ENCODE peak calls at places on chromosomes 6 and 20, in four cellular contexts. One of them, this sample, is unnamed.

GRCh38 chr6:158047120-158047518 is 65.5 kb downstream of the SYNJ2 start:
- DNase-seq in stomach: no peak
- DNase-seq in endodermal cell: no peak
- DNase-seq in lower lobe of right lung: peak; percentile 20
- DNase-seq in this sample: peak; percentile 70

GRCh38 chr20:55139173-55139765 is 663.9 kb downstream of the DOK5 start:
- DNase-seq in stomach: no peak
- DNase-seq in endodermal cell: no peak
- DNase-seq in lower lobe of right lung: no peak
- DNase-seq in this sample: no peak

GRCh38 chr6:36292170-36292569 is 22.3 kb downstream of the PNPLA1 start:
- DNase-seq in stomach: no peak
- DNase-seq in endodermal cell: peak; percentile 38
- DNase-seq in lower lobe of right lung: no peak
- DNase-seq in this sample: no peak

GRCh38 chr20:44717986-44718385 is 2.8 kb downstream of the CCN5 start:
- DNase-seq in stomach: no peak
- DNase-seq in endodermal cell: peak; percentile 81
- DNase-seq in lower lobe of right lung: peak; percentile 41
- DNase-seq in this sample: no peak

GRCh38 chr20:38132156-38132909 is 32.7 kb downstream of the TGM2 start:
- DNase-seq in stomach: no peak
- DNase-seq in endodermal cell: no peak
- DNase-seq in lower lobe of right lung: peak; percentile 37
- DNase-seq in this sample: no peak

GRCh38 chr20:62918830-62919229 is 7.5 kb downstream of the DIDO1 start:
- DNase-seq in stomach: no peak
- DNase-seq in endodermal cell: no peak
- DNase-seq in lower lobe of right lung: peak; percentile 29
- DNase-seq in this sample: peak; percentile 57

GRCh38 chr20:52619101-52619500 is 353.1 kb upstream of the TSHZ2 start:
- DNase-seq in stomach: no peak
- DNase-seq in endodermal cell: no peak
- DNase-seq in lower lobe of right lung: no peak
- DNase-seq in this sample: no peak

GRCh38 chr6:89122625-89123024 is 4.8 kb upstream of the SRSF12 start:
- DNase-seq in stomach: no peak
- DNase-seq in endodermal cell: no peak
- DNase-seq in lower lobe of right lung: no peak
- DNase-seq in this sample: no peak

GRCh38 chr6:68777956-68778355 is 142.9 kb downstream of the ADGRB3 start:
- DNase-seq in stomach: no peak
- DNase-seq in endodermal cell: no peak
- DNase-seq in lower lobe of right lung: no peak
- DNase-seq in this sample: no peak

GRCh38 chr6:138455746-138456392 is 43.4 kb downstream of the NHSL1 start:
- DNase-seq in stomach: no peak
- DNase-seq in endodermal cell: no peak
- DNase-seq in lower lobe of right lung: no peak
- DNase-seq in this sample: peak; percentile 54

GRCh38 chr6:13371421-13372072 is 43.2 kb upstream of the TBC1D7 start:
- DNase-seq in stomach: no peak
- DNase-seq in endodermal cell: no peak
- DNase-seq in lower lobe of right lung: no peak
- DNase-seq in this sample: no peak

GRCh38 chr20:22700387-22700786 is 116.0 kb upstream of the FOXA2 start:
- DNase-seq in stomach: no peak
- DNase-seq in endodermal cell: no peak
- DNase-seq in lower lobe of right lung: no peak
- DNase-seq in this sample: no peak

GRCh38 chr20:1171461-1172093 is 13.2 kb downstream of the TMEM74B start:
- DNase-seq in stomach: no peak
- DNase-seq in endodermal cell: peak; percentile 94
- DNase-seq in lower lobe of right lung: no peak
- DNase-seq in this sample: no peak

GRCh38 chr6:129209355-129209754 is 326.4 kb downstream of the LAMA2 start:
- DNase-seq in stomach: no peak
- DNase-seq in endodermal cell: no peak
- DNase-seq in lower lobe of right lung: no peak
- DNase-seq in this sample: no peak

GRCh38 chr20:53597521-53598120 is 4.0 kb upstream of the ZNF217 start:
- DNase-seq in stomach: no peak
- DNase-seq in endodermal cell: peak; percentile 46
- DNase-seq in lower lobe of right lung: no peak
- DNase-seq in this sample: no peak

GRCh38 chr6:15063253-15063853 is 182.5 kb upstream of the JARID2 start:
- DNase-seq in stomach: no peak
- DNase-seq in endodermal cell: no peak
- DNase-seq in lower lobe of right lung: peak; percentile 80
- DNase-seq in this sample: no peak

GRCh38 chr6:154197176-154197850 is 158.3 kb downstream of the OPRM1 start:
- DNase-seq in stomach: no peak
- DNase-seq in endodermal cell: no peak
- DNase-seq in lower lobe of right lung: no peak
- DNase-seq in this sample: no peak

GRCh38 chr6:563863-564262 is 93.0 kb downstream of the HUS1B start:
- DNase-seq in stomach: no peak
- DNase-seq in endodermal cell: no peak
- DNase-seq in lower lobe of right lung: no peak
- DNase-seq in this sample: no peak

GRCh38 chr6:26332408-26332807 is 32.6 kb upstream of the BTN3A2 start:
- DNase-seq in stomach: no peak
- DNase-seq in endodermal cell: no peak
- DNase-seq in lower lobe of right lung: no peak
- DNase-seq in this sample: no peak

GRCh38 chr6:35925961-35926360 is 5.1 kb upstream of the SRPK1 start:
- DNase-seq in stomach: no peak
- DNase-seq in endodermal cell: no peak
- DNase-seq in lower lobe of right lung: no peak
- DNase-seq in this sample: no peak

GRCh38 chr20:18718129-18718528 is 95.5 kb upstream of the SCP2D1 start:
- DNase-seq in stomach: no peak
- DNase-seq in endodermal cell: no peak
- DNase-seq in lower lobe of right lung: no peak
- DNase-seq in this sample: no peak

GRCh38 chr6:44464527-44465310 is 77.2 kb downstream of the CDC5L start:
- DNase-seq in stomach: no peak
- DNase-seq in endodermal cell: no peak
- DNase-seq in lower lobe of right lung: no peak
- DNase-seq in this sample: no peak

GRCh38 chr6:5457036-5457435 is 195.7 kb downstream of the FARS2 start:
- DNase-seq in stomach: no peak
- DNase-seq in endodermal cell: peak; percentile 72
- DNase-seq in lower lobe of right lung: no peak
- DNase-seq in this sample: no peak

GRCh38 chr6:36368921-36369880 is 18.3 kb downstream of the ETV7 start:
- DNase-seq in stomach: no peak
- DNase-seq in endodermal cell: peak; percentile 42
- DNase-seq in lower lobe of right lung: peak; percentile 65
- DNase-seq in this sample: no peak

GRCh38 chr6:119137194-119138072 is 59.0 kb upstream of the FAM184A start:
- DNase-seq in stomach: no peak
- DNase-seq in endodermal cell: no peak
- DNase-seq in lower lobe of right lung: no peak
- DNase-seq in this sample: no peak

GRCh38 chr6:16482702-16483314 is 244.4 kb downstream of the GMPR start:
- DNase-seq in stomach: no peak
- DNase-seq in endodermal cell: no peak
- DNase-seq in lower lobe of right lung: no peak
- DNase-seq in this sample: no peak

GRCh38 chr20:44695295-44696230 is 19.6 kb upstream of the CCN5 start:
- DNase-seq in stomach: no peak
- DNase-seq in endodermal cell: peak; percentile 38
- DNase-seq in lower lobe of right lung: no peak
- DNase-seq in this sample: no peak

GRCh38 chr6:166173292-166173951 is 5.8 kb upstream of the TBXT start:
- DNase-seq in stomach: peak; percentile 40
- DNase-seq in endodermal cell: peak; percentile 91
- DNase-seq in lower lobe of right lung: no peak
- DNase-seq in this sample: no peak

GRCh38 chr6:159036673-159037072 is 8.1 kb downstream of the TAGAP start:
- DNase-seq in stomach: no peak
- DNase-seq in endodermal cell: no peak
- DNase-seq in lower lobe of right lung: no peak
- DNase-seq in this sample: no peak

GRCh38 chr6:3331498-3331897 is 72.8 kb downstream of the PSMG4 start:
- DNase-seq in stomach: no peak
- DNase-seq in endodermal cell: no peak
- DNase-seq in lower lobe of right lung: no peak
- DNase-seq in this sample: no peak

DNA sequence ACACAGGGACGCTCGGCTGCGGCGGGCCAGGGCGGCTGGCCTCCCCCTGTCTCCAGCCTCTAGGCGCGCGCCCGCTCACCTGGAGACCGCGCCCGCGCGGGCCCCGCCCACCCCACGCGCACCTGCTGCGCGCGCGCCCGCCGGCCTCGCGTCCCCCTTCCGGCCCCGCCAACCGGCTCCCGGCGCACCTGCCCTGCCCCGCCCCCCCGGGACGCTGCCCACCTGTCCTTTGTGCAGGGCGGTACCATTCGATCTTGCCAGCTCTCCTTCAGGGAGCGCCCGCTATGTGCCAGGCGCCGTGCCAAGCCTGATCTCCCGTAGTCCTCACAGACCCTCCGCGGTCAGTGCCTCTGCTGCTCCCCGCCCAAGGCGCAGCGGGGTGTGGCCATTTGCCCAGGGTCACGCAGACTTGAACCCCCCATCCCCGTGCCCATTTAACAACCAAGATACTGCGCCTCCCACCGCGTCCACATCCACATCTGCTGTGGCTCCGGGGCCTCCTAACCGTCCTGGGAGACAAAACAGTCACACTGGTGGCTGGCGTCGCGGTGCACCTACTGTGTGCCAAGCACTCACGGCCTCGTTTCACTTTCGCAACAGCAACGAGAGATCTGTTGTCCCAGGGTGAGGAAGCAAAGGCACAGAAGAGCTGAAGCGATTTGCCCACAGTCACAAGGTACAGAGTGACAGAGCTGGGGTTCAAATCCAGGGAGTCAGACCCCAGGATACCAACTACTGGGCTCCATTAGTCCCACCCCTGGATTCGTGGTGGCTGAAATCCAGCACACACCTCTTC is 48.1 kb downstream of the NOL4L start:
- DNase-seq in stomach: peak; percentile 90
- DNase-seq in endodermal cell: no peak
- DNase-seq in lower lobe of right lung: peak; percentile 68
- DNase-seq in this sample: peak; percentile 73
- H3K27ac ChIP-seq in stomach: peak overlapping the region; percentile 82
- H3K27ac ChIP-seq in endodermal cell: no peak overlapping the region
- H3K27ac ChIP-seq in lower lobe of right lung: peak overlapping the region; percentile 60
- H3K27ac ChIP-seq in this sample: peak overlapping the region; percentile 90

GRCh38 chr20:46352370-46352938 is 44.2 kb upstream of the CDH22 start:
- DNase-seq in stomach: no peak
- DNase-seq in endodermal cell: no peak
- DNase-seq in lower lobe of right lung: no peak
- DNase-seq in this sample: no peak

GRCh38 chr20:46354207-46354555 is 45.9 kb upstream of the CDH22 start:
- DNase-seq in stomach: no peak
- DNase-seq in endodermal cell: no peak
- DNase-seq in lower lobe of right lung: peak; percentile 9
- DNase-seq in this sample: no peak

GRCh38 chr20:46354920-46355654 is 46.8 kb upstream of the CDH22 start:
- DNase-seq in stomach: no peak
- DNase-seq in endodermal cell: no peak
- DNase-seq in lower lobe of right lung: no peak
- DNase-seq in this sample: no peak

GRCh38 chr20:46355778-46356177 is 47.5 kb upstream of the CDH22 start:
- DNase-seq in stomach: no peak
- DNase-seq in endodermal cell: no peak
- DNase-seq in lower lobe of right lung: no peak
- DNase-seq in this sample: no peak

GRCh38 chr20:46353506-46354206 is 45.4 kb upstream of the CDH22 start:
- DNase-seq in stomach: no peak
- DNase-seq in endodermal cell: no peak
- DNase-seq in lower lobe of right lung: peak; percentile 18
- DNase-seq in this sample: no peak
- H3K4me3 ChIP-seq in stomach: no peak overlapping the region
- H3K4me3 ChIP-seq in endodermal cell: no peak overlapping the region
- H3K4me3 ChIP-seq in lower lobe of right lung: no peak overlapping the region
- H3K4me3 ChIP-seq in this sample: no peak overlapping the region

DNA sequence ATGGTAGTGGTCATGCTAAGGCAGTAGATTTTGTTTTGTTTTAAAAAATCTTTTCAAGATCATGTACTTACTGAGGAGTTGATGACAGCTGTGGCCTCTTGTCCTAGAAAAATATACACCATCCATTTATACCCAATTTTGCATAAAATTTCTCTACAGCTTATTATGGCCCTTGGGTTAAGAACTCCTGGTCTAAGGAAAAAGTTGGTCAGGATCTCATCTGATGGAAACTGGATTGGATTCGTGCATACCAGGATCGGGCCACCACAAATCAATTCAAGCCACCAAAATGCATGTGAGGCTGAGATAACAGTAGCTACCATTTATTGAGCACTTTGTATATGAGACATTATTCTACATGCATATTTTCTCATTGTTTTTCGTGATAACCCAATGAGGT is 244.4 kb downstream of the ZFAND3 start:
- DNase-seq in stomach: no peak
- DNase-seq in endodermal cell: no peak
- DNase-seq in lower lobe of right lung: no peak
- DNase-seq in this sample: no peak
- H3K27ac ChIP-seq in stomach: no peak overlapping the region
- H3K27ac ChIP-seq in endodermal cell: no peak overlapping the region
- H3K27ac ChIP-seq in lower lobe of right lung: no peak overlapping the region
- H3K27ac ChIP-seq in this sample: no peak overlapping the region

DNA sequence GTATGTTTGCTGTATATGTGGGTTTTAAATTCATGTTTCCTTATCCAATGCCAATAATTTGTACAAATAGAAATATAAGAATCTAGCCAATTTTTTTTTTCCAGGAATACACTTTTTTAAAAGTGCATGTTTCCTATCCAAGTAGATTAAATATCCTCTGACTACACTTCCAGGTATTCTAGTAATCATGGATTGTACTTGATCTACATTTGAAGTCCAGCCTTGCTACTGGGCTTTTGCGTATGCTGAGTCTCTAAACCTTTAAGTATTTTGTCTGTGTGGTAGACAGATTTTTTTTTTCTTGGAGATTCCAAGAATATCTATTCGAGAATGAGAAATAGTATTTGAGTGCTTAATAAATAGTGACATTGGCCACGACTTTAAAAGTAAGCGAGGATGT is 188.3 kb downstream of the SASH1 start:
- DNase-seq in stomach: no peak
- DNase-seq in endodermal cell: no peak
- DNase-seq in lower lobe of right lung: no peak
- DNase-seq in this sample: no peak
- H3K4me3 ChIP-seq in stomach: no peak overlapping the region
- H3K4me3 ChIP-seq in endodermal cell: no peak overlapping the region
- H3K4me3 ChIP-seq in lower lobe of right lung: no peak overlapping the region
- H3K4me3 ChIP-seq in this sample: no peak overlapping the region

GRCh38 chr6:39847216-39847615 is 55.0 kb downstream of the DAAM2 start:
- DNase-seq in stomach: peak; percentile 66
- DNase-seq in endodermal cell: peak; percentile 62
- DNase-seq in lower lobe of right lung: no peak
- DNase-seq in this sample: no peak
- H3K27ac ChIP-seq in stomach: peak overlapping the region; percentile 45
- H3K27ac ChIP-seq in endodermal cell: no peak overlapping the region
- H3K27ac ChIP-seq in lower lobe of right lung: no peak overlapping the region
- H3K27ac ChIP-seq in this sample: no peak overlapping the region